ENCODE peak calls at places on chromosomes 1 and 21, in four cellular contexts. N, J, C and Z are unnamed samples.

GRCh38 chr1:6466023-6466422 is at the start of gene TNFRSF25:
- DNase-seq in N (no peak), C (peak), J (no peak), Z (peak)

GRCh38 chr21:45723049-45723958 is 79.8 kb downstream of the PCBP3 start:
- DNase-seq in C (no peak), J (no peak), N (no peak), Z (no peak)

GRCh38 chr21:45590246-45590725 is 48.0 kb upstream of the SLC19A1 start:
- DNase-seq in J (peak), N (peak), C (peak), Z (peak)

GRCh38 chr1:182086136-182086535 is 24.6 kb upstream of the ZNF648 start:
- DNase-seq in J (no peak), N (no peak), C (no peak), Z (no peak)

GRCh38 chr21:38930838-38931237 is 125.1 kb downstream of the ETS2 start:
- DNase-seq in J (no peak), N (peak), C (no peak), Z (no peak)

GRCh38 chr1:157287462-157287861 is 149.3 kb upstream of the ETV3 start:
- DNase-seq in J (no peak), N (no peak), C (peak), Z (no peak)

GRCh38 chr1:7334475-7335035 is 436.5 kb upstream of the VAMP3 start:
- DNase-seq in C (no peak), J (no peak), N (peak), Z (peak)

GRCh38 chr1:37997256-37998088 is 7.7 kb upstream of the SF3A3 start:
- DNase-seq in C (no peak), N (no peak), J (no peak), Z (no peak)

GRCh38 chr1:246564839-246565750 is 966 bp downstream of the TFB2M start:
- DNase-seq in N (no peak), C (no peak), J (no peak), Z (no peak)

GRCh38 chr21:45256021-45256911 is 31.4 kb downstream of the POFUT2 start:
- DNase-seq in J (no peak), C (peak), N (no peak), Z (no peak)

GRCh38 chr1:193019442-193020026 is 39.6 kb downstream of the UCHL5 start:
- DNase-seq in J (no peak), C (no peak), N (peak), Z (peak)

GRCh38 chr1:60921175-60921574 is 161.2 kb upstream of the NFIA start:
- DNase-seq in N (no peak), J (no peak), C (no peak), Z (peak)

GRCh38 chr1:66445492-66446181 is 88.3 kb upstream of the SGIP1 start:
- DNase-seq in J (no peak), C (no peak), N (no peak), Z (no peak)

GRCh38 chr1:5667513-5668325 is 324.5 kb downstream of the NPHP4 start:
- DNase-seq in J (no peak), C (no peak), N (no peak), Z (no peak)

GRCh38 chr21:38806942-38807284 is 1.2 kb downstream of the ETS2 start:
- DNase-seq in J (no peak), C (no peak), N (peak), Z (no peak)

GRCh38 chr1:30718636-30719405 is 4.6 kb downstream of the MATN1 start:
- DNase-seq in C (peak), N (peak), J (no peak), Z (peak)

GRCh38 chr1:87325982-87326738 is 2.5 kb upstream of the LMO4 start:
- DNase-seq in J (no peak), N (peak), C (peak), Z (peak)

GRCh38 chr1:113452921-113453770 is 62.8 kb downstream of the MAGI3 start:
- DNase-seq in N (peak), C (no peak), J (no peak), Z (peak)

GRCh38 chr1:199982606-199983005 is 44.9 kb upstream of the NR5A2 start:
- DNase-seq in J (no peak), N (no peak), C (no peak), Z (no peak)

GRCh38 chr1:224733021-224733911 is 117.1 kb downstream of the CNIH3 start:
- DNase-seq in C (no peak), N (peak), J (no peak), Z (peak)

GRCh38 chr1:164617607-164618564 is 58.9 kb downstream of the PBX1 start:
- DNase-seq in N (peak), J (peak), C (peak), Z (peak)

GRCh38 chr1:42835422-42835821 is 11.0 kb upstream of the ZNF691 start:
- DNase-seq in N (no peak), C (no peak), J (no peak), Z (peak)

GRCh38 chr1:115744876-115745275 is 23.6 kb downstream of the CASQ2 start:
- DNase-seq in C (no peak), N (no peak), J (no peak), Z (peak)
- H4K5ac ChIP-seq in C (no peak), N (no peak), J (no peak), Z (no peak)

GRCh38 chr1:29243863-29244185 is 7.5 kb downstream of the PTPRU start:
- DNase-seq in C (no peak), J (no peak), N (peak), Z (no peak)

GRCh38 chr1:29245261-29245660 is 8.9 kb downstream of the PTPRU start:
- DNase-seq in J (no peak), C (no peak), N (no peak), Z (no peak)

GRCh38 chr1:29247874-29248273 is 11.6 kb downstream of the PTPRU start:
- DNase-seq in N (no peak), C (no peak), J (no peak), Z (no peak)

GRCh38 chr1:29247044-29247443 is 10.7 kb downstream of the PTPRU start:
- DNase-seq in N (no peak), C (no peak), J (no peak), Z (no peak)

GRCh38 chr1:29245876-29246275 is 9.6 kb downstream of the PTPRU start:
- DNase-seq in J (no peak), C (no peak), N (peak), Z (no peak)
- H2AK5ac ChIP-seq in J (peak), C (no peak), N (peak), Z (peak)

GRCh38 chr1:203187306-203188264 is 1.1 kb upstream of the CHI3L1 start:
- DNase-seq in N (no peak), J (no peak), C (no peak), Z (no peak)

GRCh38 chr1:203185061-203185461 is 1.4 kb downstream of the CHI3L1 start:
- DNase-seq in N (no peak), J (no peak), C (no peak), Z (no peak)

GRCh38 chr1:203186091-203186445 is 436 bp downstream of the CHI3L1 start:
- DNase-seq in J (no peak), C (no peak), N (no peak), Z (no peak)

GRCh38 chr1:203185585-203185984 is 919 bp downstream of the CHI3L1 start:
- DNase-seq in C (no peak), N (no peak), J (no peak), Z (no peak)

GRCh38 chr1:203186446-203187305 is at the start of gene CHI3L1:
- DNase-seq in J (no peak), C (no peak), N (no peak), Z (peak)
- H3K4ac ChIP-seq in J (peak), C (no peak), N (no peak), Z (no peak)

GRCh38 chr1:35300376-35300775 is 31.9 kb downstream of the ZMYM4 start:
- DNase-seq in C (no peak), N (no peak), J (no peak), Z (no peak)

GRCh38 chr1:35298464-35298863 is 30.0 kb downstream of the ZMYM4 start:
- DNase-seq in J (no peak), N (peak), C (peak), Z (peak)

GRCh38 chr1:35290452-35290851 is 21.9 kb downstream of the ZMYM4 start:
- DNase-seq in J (no peak), N (no peak), C (no peak), Z (no peak)

DNA sequence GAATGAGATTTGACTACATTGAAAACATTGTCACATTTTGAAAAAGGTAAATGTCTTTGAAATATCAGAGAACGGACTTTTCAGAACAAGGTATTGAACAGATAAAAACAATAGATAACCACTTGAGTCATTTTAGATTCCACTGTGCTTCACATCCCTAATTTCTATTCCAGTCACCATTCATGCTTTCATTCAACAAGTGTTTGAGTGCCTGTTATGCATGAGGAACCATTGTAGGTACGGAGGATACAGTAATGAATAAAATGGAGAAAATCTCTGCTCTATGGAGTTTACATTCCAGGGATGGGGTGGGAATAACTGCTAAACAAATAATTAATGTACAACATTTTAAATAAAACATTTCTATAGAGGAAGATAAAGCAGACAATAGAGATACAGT is 26.3 kb downstream of the ZMYM4 start:
- DNase-seq in N (no peak), J (no peak), C (no peak), Z (no peak)
- H4K5ac ChIP-seq in N (no peak), J (no peak), C (no peak), Z (no peak)

GRCh38 chr1:2455757-2456156 is 20.3 kb upstream of the PLCH2 start:
- DNase-seq in C (no peak), N (peak), J (no peak), Z (no peak)

GRCh38 chr1:2454227-2454626 is 21.9 kb upstream of the PLCH2 start:
- DNase-seq in N (no peak), C (no peak), J (no peak), Z (no peak)

GRCh38 chr1:2449636-2450454 is 26.2 kb upstream of the PLCH2 start:
- DNase-seq in C (no peak), N (no peak), J (no peak), Z (no peak)

GRCh38 chr1:2451744-2452582 is 24.1 kb upstream of the PLCH2 start:
- DNase-seq in C (no peak), N (peak), J (no peak), Z (no peak)

GRCh38 chr1:2452583-2453315 is 23.3 kb upstream of the PLCH2 start:
- DNase-seq in N (peak), J (no peak), C (no peak), Z (no peak)
- H2AK5ac ChIP-seq in N (peak), J (no peak), C (no peak), Z (no peak)

GRCh38 chr1:91885331-91885715 is 628 bp downstream of the TGFBR3 start:
- DNase-seq in C (no peak), J (no peak), N (peak), Z (no peak)
- H3K4ac ChIP-seq in C (no peak), J (no peak), N (peak), Z (no peak)

GRCh38 chr1:234598974-234599616 is 10.9 kb downstream of the IRF2BP2 start:
- DNase-seq in C (no peak), N (no peak), J (no peak), Z (no peak)
- H4K5ac ChIP-seq in C (no peak), N (peak), J (peak), Z (no peak)